ENCODE peak calls at places on chromosomes 6 and 20, in ten cellular contexts. A, W, U, R, P, Q, G, T, B and N are unnamed samples.

GRCh38 chr6:9025796-9026195 is 590.5 kb upstream of the SLC35B3 start:
- DNase-seq in A (no peak), W (no peak), U (no peak), R (no peak), P (no peak), Q (no peak), G (no peak), T (no peak), B (no peak), N (no peak)

GRCh38 chr20:3898639-3899038 is 9.5 kb downstream of the PANK2 start:
- DNase-seq in A (no peak), W (no peak), U (no peak), R (no peak), P (no peak), Q (no peak), G (no peak), T (no peak), B (no peak), N (no peak)

GRCh38 chr6:31811645-31812044 is 3.4 kb downstream of the HSPA1L start:
- DNase-seq in A (no peak), W (no peak), U (no peak), R (no peak), P (no peak), Q (no peak), G (no peak), T (no peak), B (no peak), N (no peak)

GRCh38 chr6:170032706-170033309 is 258.1 kb downstream of the DLL1 start:
- DNase-seq in A (no peak), W (peak), U (no peak), R (no peak), P (no peak), Q (no peak), G (no peak), T (no peak), B (no peak), N (no peak)

GRCh38 chr20:479487-479886 is 17.2 kb upstream of the TBC1D20 start:
- DNase-seq in A (peak), W (no peak), U (peak), R (no peak), P (no peak), Q (no peak), G (no peak), T (no peak), B (no peak), N (no peak)

GRCh38 chr6:130457605-130458004 is 91.8 kb downstream of the TMEM200A start:
- DNase-seq in A (no peak), W (no peak), U (no peak), R (no peak), P (no peak), Q (peak), G (no peak), T (no peak), B (no peak), N (no peak)

GRCh38 chr6:14079433-14079832 is 38.1 kb upstream of the CD83 start:
- DNase-seq in A (peak), W (no peak), U (no peak), R (no peak), P (no peak), Q (no peak), G (no peak), T (no peak), B (no peak), N (no peak)

GRCh38 chr6:81978230-81978629 is 225.7 kb upstream of the TENT5A start:
- DNase-seq in A (peak), W (no peak), U (peak), R (no peak), P (no peak), Q (no peak), G (no peak), T (no peak), B (no peak), N (no peak)

GRCh38 chr6:170174771-170175643 is 115.9 kb downstream of the DLL1 start:
- DNase-seq in A (no peak), W (peak), U (no peak), R (no peak), P (no peak), Q (no peak), G (no peak), T (no peak), B (no peak), N (peak)

GRCh38 chr6:82277686-82278085 is 30.1 kb upstream of the IBTK start:
- DNase-seq in A (no peak), W (no peak), U (no peak), R (no peak), P (no peak), Q (no peak), G (no peak), T (no peak), B (no peak), N (no peak)

GRCh38 chr20:51575486-51575885 is 33.0 kb upstream of the NFATC2 start:
- DNase-seq in A (no peak), W (no peak), U (no peak), R (no peak), P (no peak), Q (no peak), G (no peak), T (no peak), B (no peak), N (no peak)

GRCh38 chr6:53244958-53245357 is 96.3 kb upstream of the GCM1 start:
- DNase-seq in A (no peak), W (no peak), U (no peak), R (no peak), P (no peak), Q (no peak), G (no peak), T (peak), B (no peak), N (no peak)

GRCh38 chr6:80480478-80481157 is 374.1 kb downstream of the BCKDHB start:
- DNase-seq in A (no peak), W (no peak), U (no peak), R (no peak), P (no peak), Q (no peak), G (no peak), T (no peak), B (no peak), N (no peak)

GRCh38 chr20:43559147-43559477 is 285 bp downstream of the SGK2 start:
- DNase-seq in A (no peak), W (no peak), U (no peak), R (no peak), P (no peak), Q (no peak), G (no peak), T (no peak), B (no peak), N (no peak)

GRCh38 chr6:21423106-21423854 is 170.3 kb upstream of the SOX4 start:
- DNase-seq in A (no peak), W (no peak), U (no peak), R (no peak), P (no peak), Q (peak), G (no peak), T (no peak), B (no peak), N (no peak)

GRCh38 chr6:35160642-35161041 is 19.5 kb upstream of the TCP11 start:
- DNase-seq in A (no peak), W (no peak), U (no peak), R (no peak), P (no peak), Q (no peak), G (no peak), T (no peak), B (no peak), N (no peak)

GRCh38 chr20:25453035-25453810 is 45.8 kb downstream of the GINS1 start:
- DNase-seq in A (peak), W (peak), U (peak), R (no peak), P (peak), Q (no peak), G (no peak), T (no peak), B (no peak), N (no peak)

GRCh38 chr6:148179786-148180185 is 162.9 kb upstream of the SASH1 start:
- DNase-seq in A (peak), W (no peak), U (peak), R (peak), P (peak), Q (peak), G (no peak), T (no peak), B (peak), N (no peak)

GRCh38 chr6:85418059-85418458 is 31.8 kb upstream of the NT5E start:
- DNase-seq in A (peak), W (no peak), U (peak), R (peak), P (no peak), Q (no peak), G (no peak), T (no peak), B (no peak), N (no peak)

GRCh38 chr6:134447883-134448387 is 130.0 kb upstream of the SGK1 start:
- DNase-seq in A (peak), W (no peak), U (peak), R (peak), P (no peak), Q (no peak), G (no peak), T (no peak), B (no peak), N (no peak)

GRCh38 chr6:150656156-150656555 is 56.5 kb downstream of the PLEKHG1 start:
- DNase-seq in A (no peak), W (no peak), U (no peak), R (no peak), P (no peak), Q (no peak), G (no peak), T (no peak), B (no peak), N (no peak)

GRCh38 chr6:93351222-93351621 is 68.1 kb downstream of the EPHA7 start:
- DNase-seq in A (no peak), W (no peak), U (no peak), R (no peak), P (peak), Q (no peak), G (no peak), T (no peak), B (no peak), N (no peak)

GRCh38 chr20:63136296-63136695 is 79.6 kb downstream of the YTHDF1 start:
- DNase-seq in A (no peak), W (no peak), U (no peak), R (no peak), P (no peak), Q (no peak), G (no peak), T (no peak), B (no peak), N (no peak)

GRCh38 chr20:1328680-1329330 is at the start of gene SDCBP2:
- DNase-seq in A (no peak), W (peak), U (no peak), R (no peak), P (no peak), Q (no peak), G (no peak), T (peak), B (no peak), N (peak)

GRCh38 chr6:37576336-37576737 is 76.6 kb upstream of the CCDC167 start:
- DNase-seq in A (peak), W (no peak), U (peak), R (peak), P (no peak), Q (no peak), G (no peak), T (no peak), B (no peak), N (no peak)

GRCh38 chr6:51678905-51679620 is 408.4 kb downstream of the PKHD1 start:
- DNase-seq in A (no peak), W (no peak), U (no peak), R (no peak), P (no peak), Q (no peak), G (no peak), T (no peak), B (no peak), N (no peak)

GRCh38 chr6:51273228-51273961 is 454.7 kb downstream of the TFAP2B start:
- DNase-seq in A (no peak), W (no peak), U (no peak), R (no peak), P (no peak), Q (no peak), G (no peak), T (no peak), B (no peak), N (no peak)

GRCh38 chr20:13953227-13953626 is 37.2 kb downstream of the SEL1L2 start:
- DNase-seq in A (no peak), W (no peak), U (no peak), R (no peak), P (no peak), Q (peak), G (no peak), T (no peak), B (no peak), N (no peak)

GRCh38 chr6:1201547-1202200 is 110.2 kb upstream of the FOXQ1 start:
- DNase-seq in A (no peak), W (no peak), U (no peak), R (no peak), P (no peak), Q (no peak), G (no peak), T (no peak), B (no peak), N (no peak)

GRCh38 chr6:113936093-113936934 is 34.6 kb downstream of the HDAC2 start:
- DNase-seq in A (peak), W (no peak), U (peak), R (peak), P (peak), Q (peak), G (no peak), T (no peak), B (peak), N (no peak)

GRCh38 chr6:34095136-34095505 is 50.8 kb downstream of the GRM4 start:
- DNase-seq in A (no peak), W (no peak), U (no peak), R (no peak), P (no peak), Q (no peak), G (no peak), T (no peak), B (no peak), N (no peak)

GRCh38 chr6:142811923-142812322 is 133.1 kb downstream of the HIVEP2 start:
- DNase-seq in A (no peak), W (no peak), U (no peak), R (no peak), P (no peak), Q (peak), G (no peak), T (no peak), B (no peak), N (no peak)

GRCh38 chr6:146361367-146361924 is 182.2 kb upstream of the RAB32 start:
- DNase-seq in A (no peak), W (no peak), U (peak), R (no peak), P (no peak), Q (no peak), G (no peak), T (no peak), B (no peak), N (no peak)

GRCh38 chr6:43806041-43806757 is 36.2 kb downstream of the VEGFA start:
- DNase-seq in A (no peak), W (no peak), U (no peak), R (no peak), P (no peak), Q (no peak), G (no peak), T (peak), B (no peak), N (no peak)

GRCh38 chr6:122323361-122323760 is 76.1 kb upstream of the HSF2 start:
- DNase-seq in A (no peak), W (no peak), U (peak), R (no peak), P (no peak), Q (no peak), G (no peak), T (no peak), B (no peak), N (no peak)

GRCh38 chr6:170026272-170027110 is 264.4 kb downstream of the DLL1 start:
- DNase-seq in A (no peak), W (peak), U (no peak), R (no peak), P (no peak), Q (peak), G (no peak), T (peak), B (no peak), N (no peak)

GRCh38 chr20:14830466-14830865 is 493.1 kb upstream of the FLRT3 start:
- DNase-seq in A (no peak), W (no peak), U (no peak), R (no peak), P (no peak), Q (no peak), G (no peak), T (no peak), B (no peak), N (no peak)

GRCh38 chr6:137893726-137894125 is 26.7 kb downstream of the TNFAIP3 start:
- DNase-seq in A (no peak), W (no peak), U (no peak), R (no peak), P (no peak), Q (no peak), G (no peak), T (no peak), B (no peak), N (no peak)